ENCODE peak calls at places on chromosomes 11 and 22, in six cellular contexts. One of them, this sample, is unnamed.

GRCh38 chr11:104731890-104732289 is 166.4 kb downstream of the CASP12 start:
- DNase-seq in NCI-H774: no peak
- DNase-seq in NCI-H446: no peak
- DNase-seq in T-helper 1 cell: no peak
- DNase-seq in fibroblast of pulmonary artery: no peak
- DNase-seq in neural crest cell: no peak
- DNase-seq in this sample: no peak

GRCh38 chr11:79167510-79168188 is 273.2 kb downstream of the TENM4 start:
- DNase-seq in fibroblast of pulmonary artery: no peak
- DNase-seq in T-helper 1 cell: no peak
- DNase-seq in neural crest cell: no peak
- DNase-seq in NCI-H446: no peak
- DNase-seq in NCI-H774: no peak
- DNase-seq in this sample: no peak

GRCh38 chr11:104385884-104386283 is 221.9 kb upstream of the PDGFD start:
- DNase-seq in NCI-H774: no peak
- DNase-seq in neural crest cell: no peak
- DNase-seq in NCI-H446: no peak
- DNase-seq in T-helper 1 cell: no peak
- DNase-seq in fibroblast of pulmonary artery: no peak
- DNase-seq in this sample: no peak

GRCh38 chr11:119188887-119189286 is 3.6 kb downstream of the NHERF4 start:
- DNase-seq in NCI-H774: no peak
- DNase-seq in fibroblast of pulmonary artery: no peak
- DNase-seq in T-helper 1 cell: no peak
- DNase-seq in NCI-H446: no peak
- DNase-seq in neural crest cell: no peak
- DNase-seq in this sample: no peak

GRCh38 chr11:60835472-60835871 is 6.4 kb upstream of the CCDC86 start:
- DNase-seq in neural crest cell: no peak
- DNase-seq in fibroblast of pulmonary artery: peak; percentile 60
- DNase-seq in T-helper 1 cell: no peak
- DNase-seq in NCI-H446: no peak
- DNase-seq in NCI-H774: no peak
- DNase-seq in this sample: no peak

GRCh38 chr11:78228467-78228866 is 39.7 kb downstream of the USP35 start:
- DNase-seq in NCI-H446: peak; percentile 33
- DNase-seq in T-helper 1 cell: no peak
- DNase-seq in fibroblast of pulmonary artery: peak; percentile 75
- DNase-seq in neural crest cell: no peak
- DNase-seq in NCI-H774: peak; percentile 74
- DNase-seq in this sample: peak; percentile 69

GRCh38 chr22:22316589-22316988 is 72.0 kb downstream of the VPREB1 start:
- DNase-seq in NCI-H774: no peak
- DNase-seq in T-helper 1 cell: no peak
- DNase-seq in neural crest cell: no peak
- DNase-seq in NCI-H446: no peak
- DNase-seq in fibroblast of pulmonary artery: no peak
- DNase-seq in this sample: no peak

GRCh38 chr11:32562839-32563599 is 20.6 kb upstream of the EIF3M start:
- DNase-seq in neural crest cell: no peak
- DNase-seq in NCI-H774: no peak
- DNase-seq in fibroblast of pulmonary artery: peak; percentile 42
- DNase-seq in T-helper 1 cell: no peak
- DNase-seq in NCI-H446: no peak
- DNase-seq in this sample: peak; percentile 36

GRCh38 chr11:67665537-67666302 is 8.7 kb downstream of the ALDH3B2 start:
- DNase-seq in neural crest cell: no peak
- DNase-seq in NCI-H446: no peak
- DNase-seq in T-helper 1 cell: no peak
- DNase-seq in fibroblast of pulmonary artery: no peak
- DNase-seq in NCI-H774: no peak
- DNase-seq in this sample: no peak

GRCh38 chr11:116970485-116971292 is 127.5 kb downstream of the SIK3 start:
- DNase-seq in fibroblast of pulmonary artery: no peak
- DNase-seq in neural crest cell: no peak
- DNase-seq in NCI-H446: no peak
- DNase-seq in T-helper 1 cell: no peak
- DNase-seq in NCI-H774: no peak
- DNase-seq in this sample: no peak

GRCh38 chr22:47618180-47618579 is 855.7 kb downstream of the TBC1D22A start:
- DNase-seq in NCI-H446: no peak
- DNase-seq in T-helper 1 cell: no peak
- DNase-seq in NCI-H774: no peak
- DNase-seq in neural crest cell: no peak
- DNase-seq in fibroblast of pulmonary artery: no peak
- DNase-seq in this sample: no peak

GRCh38 chr22:37640591-37641250 is 1.3 kb downstream of the SH3BP1 start:
- DNase-seq in NCI-H446: no peak
- DNase-seq in T-helper 1 cell: no peak
- DNase-seq in NCI-H774: no peak
- DNase-seq in fibroblast of pulmonary artery: no peak
- DNase-seq in neural crest cell: no peak
- DNase-seq in this sample: no peak

GRCh38 chr11:19410032-19410431 is 169.3 kb upstream of the E2F8 start:
- DNase-seq in NCI-H774: no peak
- DNase-seq in fibroblast of pulmonary artery: no peak
- DNase-seq in neural crest cell: no peak
- DNase-seq in NCI-H446: no peak
- DNase-seq in T-helper 1 cell: no peak
- DNase-seq in this sample: no peak

GRCh38 chr11:1564535-1565172 is 7.4 kb downstream of the DUSP8 start:
- DNase-seq in fibroblast of pulmonary artery: peak; percentile 72
- DNase-seq in NCI-H774: peak; percentile 33
- DNase-seq in NCI-H446: peak; percentile 57
- DNase-seq in neural crest cell: no peak
- DNase-seq in T-helper 1 cell: no peak
- DNase-seq in this sample: peak; percentile 83

GRCh38 chr11:65355776-65356393 is 1.3 kb downstream of the TIGD3 start:
- DNase-seq in NCI-H774: no peak
- DNase-seq in T-helper 1 cell: no peak
- DNase-seq in neural crest cell: no peak
- DNase-seq in fibroblast of pulmonary artery: peak; percentile 42
- DNase-seq in NCI-H446: no peak
- DNase-seq in this sample: peak; percentile 44